ENCODE peak calls at places on chromosomes 7 and 10, in ten cellular contexts. U, T, H, F, C, A, Y, N, W and I are unnamed samples.

GRCh38 chr10:13707156-13707881 is 120.6 kb downstream of the PRPF18 start:
- DNase-seq in Y (peak), U (peak), H (peak), F (peak), N (peak), T (peak), A (peak), W (peak), C (peak), I (no peak)

GRCh38 chr7:156603629-156604028 is 36.9 kb upstream of the RNF32 start:
- DNase-seq in W (no peak), Y (no peak), U (no peak), A (no peak), N (no peak), F (no peak), T (no peak), H (no peak), C (no peak), I (no peak)

GRCh38 chr10:29830526-29831512 is 196.0 kb upstream of the SVIL start:
- DNase-seq in Y (no peak), F (no peak), W (no peak), H (no peak), N (no peak), A (no peak), T (no peak), C (no peak), U (no peak), I (no peak)

GRCh38 chr7:143003393-143004051 is 23.4 kb downstream of the OR9A2 start:
- DNase-seq in T (no peak), C (peak), H (no peak), U (no peak), Y (peak), F (peak), W (peak), A (peak), N (no peak), I (no peak)

GRCh38 chr7:84364708-84365107 is 170.1 kb upstream of the SEMA3A start:
- DNase-seq in A (peak), H (no peak), U (no peak), C (peak), F (peak), T (no peak), N (no peak), Y (no peak), W (no peak), I (no peak)

GRCh38 chr10:73908853-73909611 is 1.9 kb upstream of the PLAU start:
- DNase-seq in W (peak), U (peak), Y (peak), N (no peak), H (no peak), C (peak), A (peak), F (no peak), T (peak), I (no peak)

GRCh38 chr10:22321831-22322662 is 1.1 kb downstream of the BMI1 start:
- DNase-seq in C (no peak), T (no peak), N (no peak), A (no peak), W (peak), U (peak), F (peak), H (no peak), Y (peak), I (no peak)

GRCh38 chr10:105068497-105068896 is 427.4 kb downstream of the SORCS3 start:
- DNase-seq in U (no peak), Y (no peak), N (no peak), A (peak), F (no peak), W (no peak), T (no peak), C (no peak), H (no peak), I (no peak)

GRCh38 chr10:9853405-9854010 is 1164.2 kb upstream of the CELF2 start:
- DNase-seq in Y (no peak), A (no peak), T (no peak), N (no peak), W (no peak), F (no peak), H (no peak), C (no peak), U (no peak), I (no peak)

GRCh38 chr10:84908491-84908890 is 580.1 kb downstream of the CCSER2 start:
- DNase-seq in F (no peak), T (no peak), C (no peak), U (no peak), N (no peak), H (no peak), W (no peak), Y (no peak), A (no peak), I (no peak)

GRCh38 chr7:155208681-155209477 is 88.8 kb upstream of the INSIG1 start:
- DNase-seq in F (no peak), Y (no peak), N (no peak), W (peak), C (no peak), H (no peak), T (no peak), A (peak), U (peak), I (peak)

GRCh38 chr10:73883553-73883952 is 9.2 kb upstream of the CAMK2G start:
- DNase-seq in T (peak), N (no peak), H (no peak), C (no peak), F (no peak), A (no peak), Y (no peak), W (no peak), U (no peak), I (no peak)

GRCh38 chr7:70432567-70433001 is 699.4 kb upstream of the GALNT17 start:
- DNase-seq in W (no peak), C (no peak), U (no peak), Y (no peak), F (no peak), H (no peak), A (no peak), N (no peak), T (no peak), I (no peak)

GRCh38 chr7:88306590-88307048 is at the start of gene STEAP4:
- DNase-seq in T (peak), H (peak), C (no peak), F (peak), A (peak), U (peak), N (peak), Y (no peak), W (peak), I (no peak)

GRCh38 chr10:120950103-120950561 is 99.0 kb downstream of the WDR11 start:
- DNase-seq in U (no peak), C (no peak), H (peak), W (no peak), A (peak), Y (no peak), T (peak), F (peak), N (no peak), I (no peak)

GRCh38 chr7:91183408-91183807 is 80.8 kb upstream of the FZD1 start:
- DNase-seq in H (no peak), A (no peak), Y (no peak), T (no peak), F (no peak), W (no peak), N (no peak), U (no peak), C (no peak), I (no peak)

GRCh38 chr7:4282434-4283223 is 399.5 kb upstream of the FOXK1 start:
- DNase-seq in A (peak), U (no peak), N (no peak), H (no peak), W (peak), C (peak), F (no peak), T (peak), Y (no peak), I (no peak)

GRCh38 chr7:82319674-82320118 is 123.9 kb downstream of the CACNA2D1 start:
- DNase-seq in N (peak), F (no peak), A (peak), H (no peak), T (peak), C (peak), Y (no peak), U (peak), W (no peak), I (peak)

GRCh38 chr7:17109017-17109416 is 189.4 kb upstream of the AHR start:
- DNase-seq in T (peak), U (no peak), Y (no peak), F (no peak), H (no peak), A (peak), N (no peak), W (no peak), C (no peak), I (no peak)

GRCh38 chr10:15313844-15314243 is 57.2 kb downstream of the FAM171A1 start:
- DNase-seq in N (no peak), U (no peak), Y (no peak), H (peak), T (peak), A (no peak), W (no peak), F (no peak), C (no peak), I (peak)

GRCh38 chr10:75959209-75959608 is 527.8 kb downstream of the LRMDA start:
- DNase-seq in H (no peak), N (no peak), C (peak), A (peak), W (no peak), T (peak), U (no peak), Y (no peak), F (no peak), I (no peak)

GRCh38 chr7:69691734-69692133 is 93.5 kb downstream of the AUTS2 start:
- DNase-seq in A (no peak), Y (no peak), U (no peak), T (no peak), N (no peak), H (no peak), W (no peak), C (no peak), F (no peak), I (no peak)

GRCh38 chr10:30433286-30433778 is 652 bp upstream of the MAP3K8 start:
- DNase-seq in U (peak), Y (peak), T (peak), A (peak), N (peak), H (peak), W (peak), F (peak), C (no peak), I (no peak)

GRCh38 chr7:33091111-33091531 is 18.1 kb downstream of the RP9 start:
- DNase-seq in A (peak), C (no peak), H (no peak), F (no peak), Y (no peak), N (no peak), W (no peak), U (no peak), T (no peak), I (no peak)

GRCh38 chr10:132841254-132841975 is 55.5 kb upstream of the NKX6-2 start:
- DNase-seq in W (no peak), N (no peak), H (no peak), A (no peak), C (no peak), U (peak), Y (no peak), T (no peak), F (no peak), I (no peak)

GRCh38 chr7:144397086-144397485 is 6.4 kb downstream of the NOBOX start:
- DNase-seq in N (no peak), F (no peak), H (no peak), W (no peak), C (no peak), Y (no peak), T (no peak), U (peak), A (no peak), I (no peak)

GRCh38 chr7:51123322-51124021 is 193.1 kb downstream of the COBL start:
- DNase-seq in C (peak), T (peak), U (no peak), W (peak), H (no peak), Y (no peak), N (no peak), F (no peak), A (peak), I (peak)

GRCh38 chr7:7681936-7682329 is 36.5 kb downstream of the RPA3 start:
- DNase-seq in N (no peak), T (no peak), C (no peak), U (no peak), Y (no peak), H (no peak), A (no peak), F (no peak), W (no peak), I (no peak)

GRCh38 chr10:86971146-86971991 is 3.1 kb downstream of the ADIRF start:
- DNase-seq in N (peak), H (peak), F (peak), W (peak), Y (peak), A (peak), C (peak), T (peak), U (peak), I (no peak)

DNA sequence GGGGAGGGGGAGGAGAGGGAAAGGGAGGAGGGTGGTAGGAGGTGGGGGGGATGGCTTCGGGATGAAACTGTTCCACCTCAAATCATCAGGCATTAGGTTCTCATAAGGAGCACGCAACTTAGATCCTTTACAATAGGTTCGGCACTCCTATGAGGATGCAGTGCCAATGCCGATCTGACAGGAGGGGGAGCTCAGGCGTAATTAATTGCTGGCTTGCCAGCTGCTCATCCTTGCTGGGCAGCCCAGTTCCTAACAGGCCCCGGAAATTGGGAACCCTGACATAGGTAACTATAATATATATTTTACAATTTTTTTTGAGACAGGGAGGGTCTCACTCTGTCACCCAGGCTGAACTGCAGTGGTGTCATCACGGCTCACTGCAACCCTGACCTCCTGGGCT is 118.8 kb upstream of the SFMBT2 start:
- DNase-seq in Y (no peak), T (no peak), F (peak), N (no peak), A (no peak), H (peak), W (peak), U (no peak), C (no peak), I (peak)
- TF ChIP-seq CTCF in Y (no peak), T (peak), F (peak), N (no peak), A (peak), H (peak), W (peak), U (peak), C (peak), I (peak)

GRCh38 chr10:113062977-113063967 is 113.2 kb downstream of the TCF7L2 start:
- DNase-seq in Y (no peak), T (no peak), A (no peak), W (no peak), U (no peak), C (no peak), F (peak), N (no peak), H (no peak), I (no peak)
- TF ChIP-seq CTCF in Y (no peak), T (peak), A (no peak), W (no peak), U (no peak), C (no peak), F (no peak), N (no peak), H (peak), I (no peak)

GRCh38 chr7:100119701-100120517 is 475 bp downstream of the CNPY4 start:
- DNase-seq in Y (peak), N (peak), U (peak), W (peak), T (peak), F (peak), H (peak), C (no peak), A (peak), I (peak)

GRCh38 chr7:100124301-100125229 is 2.2 kb upstream of the MBLAC1 start:
- DNase-seq in F (no peak), N (no peak), U (no peak), A (no peak), T (no peak), Y (no peak), H (no peak), W (no peak), C (no peak), I (no peak)

GRCh38 chr7:100120518-100121085 is 1.2 kb downstream of the CNPY4 start:
- DNase-seq in F (no peak), A (no peak), H (no peak), W (no peak), C (no peak), Y (no peak), T (no peak), U (no peak), N (no peak), I (no peak)

GRCh38 chr7:100122067-100122466 is 2.6 kb downstream of the CNPY4 start:
- DNase-seq in U (no peak), F (no peak), W (no peak), Y (no peak), C (no peak), H (no peak), A (no peak), N (no peak), T (no peak), I (no peak)

GRCh38 chr7:100122568-100122967 is 3.1 kb downstream of the CNPY4 start:
- DNase-seq in W (no peak), Y (no peak), C (no peak), F (no peak), T (no peak), U (no peak), A (no peak), H (no peak), N (no peak), I (no peak)
- TF ChIP-seq CTCF in W (no peak), Y (no peak), C (no peak), F (no peak), T (no peak), U (no peak), A (no peak), H (no peak), N (no peak), I (no peak)

DNA sequence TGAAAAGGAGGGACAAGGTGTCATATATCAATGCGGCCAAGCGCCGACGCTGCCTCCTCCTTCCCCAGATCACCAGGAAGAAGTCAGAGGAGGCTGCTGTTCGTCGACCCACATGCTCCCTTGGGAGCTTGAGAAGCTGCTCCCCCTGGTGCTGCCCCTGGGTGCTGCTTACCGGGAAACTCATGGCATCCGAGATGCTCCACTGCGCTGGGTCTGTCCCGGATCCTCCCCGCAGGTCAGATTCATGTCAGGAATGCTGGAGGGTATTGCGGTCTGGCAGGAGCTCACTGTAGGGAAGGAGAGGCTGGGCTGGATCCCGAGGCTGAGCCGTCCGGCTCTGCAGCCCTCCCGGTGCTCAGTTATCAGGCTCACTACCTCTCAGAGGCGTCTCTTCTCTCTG is 123.7 kb upstream of the FAM20C start:
- DNase-seq in F (peak), N (no peak), W (no peak), A (no peak), Y (no peak), C (no peak), U (no peak), T (no peak), H (no peak), I (no peak)
- TF ChIP-seq CTCF in F (peak), N (no peak), W (no peak), A (peak), Y (no peak), C (peak), U (no peak), T (peak), H (no peak), I (no peak)

DNA sequence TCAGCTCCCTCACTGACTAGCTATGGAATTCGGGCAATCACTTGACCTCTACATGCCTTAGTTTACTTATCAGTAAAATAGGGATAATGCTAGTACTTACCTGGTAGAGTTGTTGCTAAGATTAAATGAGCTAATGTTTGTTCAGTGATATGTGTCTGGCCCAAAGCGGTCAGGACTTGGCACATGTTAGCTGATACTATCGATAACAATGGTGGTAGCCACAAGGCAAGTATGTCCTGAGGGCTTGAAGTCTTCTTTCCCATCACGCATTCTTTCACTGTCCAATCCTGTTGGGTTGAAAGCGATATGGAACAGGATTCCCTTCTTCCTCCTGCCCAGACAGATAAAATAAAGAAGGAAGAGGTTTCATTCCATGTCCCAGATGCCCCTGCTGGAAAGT is 25.5 kb upstream of the MXI1 start:
- DNase-seq in F (no peak), A (no peak), U (no peak), W (no peak), Y (no peak), T (no peak), N (no peak), H (no peak), C (no peak), I (no peak)
- TF ChIP-seq CTCF in F (no peak), A (no peak), U (no peak), W (no peak), Y (no peak), T (no peak), N (no peak), H (no peak), C (no peak), I (no peak)

GRCh38 chr7:2803342-2803692 is 40.8 kb downstream of the GNA12 start:
- DNase-seq in Y (no peak), N (no peak), C (no peak), W (no peak), A (no peak), F (no peak), H (no peak), U (no peak), T (no peak), I (no peak)

GRCh38 chr7:2803755-2804154 is 40.4 kb downstream of the GNA12 start:
- DNase-seq in A (no peak), Y (no peak), W (no peak), F (no peak), U (no peak), N (no peak), C (no peak), T (no peak), H (no peak), I (no peak)

GRCh38 chr7:2805213-2806003 is 38.7 kb downstream of the GNA12 start:
- DNase-seq in C (no peak), F (no peak), Y (no peak), H (no peak), T (no peak), A (no peak), N (peak), U (peak), W (no peak), I (no peak)

GRCh38 chr7:2802504-2803341 is 41.4 kb downstream of the GNA12 start:
- DNase-seq in A (peak), W (no peak), Y (no peak), C (no peak), F (peak), N (no peak), U (no peak), T (peak), H (no peak), I (no peak)

DNA sequence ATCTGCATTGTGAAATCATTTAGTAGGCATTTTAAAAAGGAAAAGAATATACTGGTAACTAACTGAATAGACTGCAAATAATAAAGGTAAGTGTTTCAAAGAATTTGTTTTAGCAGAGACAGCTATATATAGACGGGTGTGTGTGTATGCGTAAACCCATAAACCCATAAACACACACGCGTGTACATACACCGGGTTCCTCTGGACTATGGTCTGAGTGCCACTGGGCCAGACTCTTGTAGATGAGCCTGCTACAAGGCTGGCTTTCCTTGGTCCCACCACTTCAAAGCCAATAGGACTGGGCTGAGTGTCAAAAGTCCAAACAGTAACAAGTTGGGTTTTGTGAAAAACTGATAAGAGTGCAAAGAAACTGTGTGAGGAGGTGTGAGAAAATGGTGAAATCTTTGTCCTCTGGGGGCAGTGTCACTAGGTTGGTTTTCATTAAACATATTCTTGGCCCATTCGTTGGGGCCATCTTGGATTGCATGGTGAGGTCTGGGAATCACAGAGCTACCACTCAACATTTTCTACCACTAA is 39.8 kb downstream of the GNA12 start:
- DNase-seq in N (no peak), W (no peak), T (no peak), Y (no peak), C (no peak), U (no peak), F (no peak), H (no peak), A (no peak), I (no peak)
- TF ChIP-seq CTCF in N (no peak), W (no peak), T (peak), Y (no peak), C (no peak), U (no peak), F (peak), H (no peak), A (no peak), I (no peak)

DNA sequence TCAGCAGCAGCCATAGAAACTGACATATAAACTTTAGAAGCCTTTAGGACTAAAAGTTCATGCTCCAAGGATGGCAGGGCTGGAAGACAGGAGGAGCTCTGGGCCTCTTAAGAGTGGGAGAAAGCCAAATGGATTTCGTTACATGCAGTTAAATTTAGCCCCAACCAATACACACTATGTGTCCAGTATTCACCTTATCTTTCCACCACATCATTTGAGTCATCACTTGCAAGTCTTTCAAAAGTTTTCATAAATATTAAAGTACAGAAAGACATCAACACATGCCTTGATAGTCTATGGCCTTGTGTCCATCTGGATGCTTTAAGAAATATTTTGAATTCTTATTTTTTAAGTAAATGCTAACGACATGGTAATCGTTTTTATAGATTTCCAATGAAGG is 392.4 kb upstream of the LRRN3 start:
- DNase-seq in A (no peak), U (no peak), T (no peak), H (no peak), N (no peak), C (no peak), F (no peak), Y (no peak), W (no peak), I (no peak)
- TF ChIP-seq CTCF in A (no peak), U (no peak), T (no peak), H (no peak), N (no peak), C (no peak), F (no peak), Y (no peak), W (no peak), I (no peak)